ENCODE peak calls at places on chromosomes 6 and 20, in five cellular contexts. I, G, X, R and U are unnamed samples. For H3K4me1 and H3K9me3, the result is how much of the 10 kb centered on the place peaks cover.

GRCh38 chr6:1485678-1486077 is 96.3 kb downstream of the FOXF2 start:
- DNase-seq in I (peak), G (no peak), X (no peak), R (no peak), U (no peak)

GRCh38 chr20:9339708-9340107 is 174.7 kb upstream of the LAMP5 start:
- DNase-seq in I (no peak), G (no peak), X (no peak), R (no peak), U (no peak)

GRCh38 chr20:45970646-45971424 is 1.2 kb downstream of the ZNF335 start:
- DNase-seq in I (no peak), G (no peak), X (peak), R (peak), U (no peak)

GRCh38 chr6:18117136-18117535 is 5.3 kb downstream of the NHLRC1 start:
- DNase-seq in I (no peak), G (no peak), X (no peak), R (no peak), U (no peak)

GRCh38 chr6:52522151-52522626 is 54.7 kb downstream of the TRAM2 start:
- DNase-seq in I (no peak), G (no peak), X (no peak), R (peak), U (peak)

GRCh38 chr6:89385156-89385667 is 26.9 kb downstream of the RRAGD start:
- DNase-seq in I (no peak), G (no peak), X (no peak), R (no peak), U (no peak)

GRCh38 chr20:517221-517620 is 26.4 kb downstream of the CSNK2A1 start:
- DNase-seq in I (no peak), G (no peak), X (no peak), R (no peak), U (no peak)

GRCh38 chr6:151546941-151547659 is 53.3 kb downstream of the CCDC170 start:
- DNase-seq in I (no peak), G (no peak), X (no peak), R (no peak), U (no peak)

GRCh38 chr6:35377002-35377401 is 34.6 kb downstream of the PPARD start:
- DNase-seq in I (no peak), G (no peak), X (no peak), R (no peak), U (no peak)

GRCh38 chr6:115932481-115932880 is 128.2 kb downstream of the FRK start:
- DNase-seq in I (no peak), G (no peak), X (no peak), R (no peak), U (no peak)

GRCh38 chr6:1022719-1023118 is 289.2 kb upstream of the FOXQ1 start:
- DNase-seq in I (no peak), G (no peak), X (no peak), R (peak), U (no peak)

GRCh38 chr6:42045538-42046460 is 4.5 kb upstream of the TAF8 start:
- DNase-seq in I (peak), G (peak), X (peak), R (peak), U (peak)

GRCh38 chr6:42046491-42047219 is 3.7 kb upstream of the TAF8 start:
- DNase-seq in I (no peak), G (no peak), X (no peak), R (no peak), U (no peak)

GRCh38 chr6:42042108-42042507 is 8.2 kb upstream of the TAF8 start:
- DNase-seq in I (no peak), G (no peak), X (no peak), R (no peak), U (no peak)

GRCh38 chr6:42041131-42042055 is 8.9 kb upstream of the TAF8 start:
- DNase-seq in I (no peak), G (no peak), X (peak), R (no peak), U (peak)

GRCh38 chr6:42043787-42044475 is 6.4 kb upstream of the TAF8 start:
- DNase-seq in I (peak), G (peak), X (peak), R (peak), U (peak)
- H3K4me3 ChIP-seq in I (no peak), G (peak), X (peak), R (peak), U (no peak)

GRCh38 chr6:10196090-10196489 is 218.8 kb downstream of the TFAP2A start:
- DNase-seq in I (no peak), G (no peak), X (no peak), R (no peak), U (no peak)
- H3K4me1 ChIP-seq in I (under half), G (under half), X (under half), R (under half), U (under half)

GRCh38 chr6:28738396-28738765 is 185.4 kb downstream of the TRIM27 start:
- DNase-seq in I (no peak), G (no peak), X (no peak), R (no peak), U (no peak)

GRCh38 chr6:28737750-28738395 is 185.9 kb downstream of the TRIM27 start:
- DNase-seq in I (no peak), G (no peak), X (no peak), R (no peak), U (no peak)

GRCh38 chr6:28736121-28736520 is 187.7 kb downstream of the TRIM27 start:
- DNase-seq in I (no peak), G (no peak), X (no peak), R (no peak), U (no peak)

GRCh38 chr6:28732052-28732451 is 191.7 kb downstream of the TRIM27 start:
- DNase-seq in I (no peak), G (no peak), X (no peak), R (no peak), U (no peak)

DNA sequence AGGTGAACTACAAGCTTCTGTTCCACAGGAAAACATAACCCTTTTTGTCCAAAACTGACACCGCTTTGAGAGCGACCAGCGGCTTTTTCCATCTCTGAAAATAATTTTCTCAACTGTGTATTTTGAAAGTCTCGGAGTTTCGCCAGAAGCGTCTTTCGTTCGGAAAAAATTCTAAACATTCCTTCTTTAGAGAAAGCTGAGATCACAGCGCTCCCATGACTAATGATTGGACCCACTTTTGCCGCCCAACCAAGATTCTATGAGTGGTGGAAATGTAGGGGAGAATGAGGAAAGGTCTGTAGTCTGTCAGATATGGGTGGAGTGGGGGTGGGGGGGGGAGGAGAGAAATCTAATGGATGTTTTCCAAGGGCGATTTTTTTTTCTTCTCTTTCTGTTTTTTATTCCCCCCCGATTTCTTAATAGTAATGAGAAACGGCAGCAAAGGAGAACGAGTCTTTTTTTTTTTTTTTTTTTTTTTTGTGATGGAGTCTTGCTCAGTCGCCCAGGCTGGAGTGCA is 189.3 kb downstream of the TRIM27 start:
- DNase-seq in I (no peak), G (no peak), X (no peak), R (no peak), U (no peak)
- H3K9me3 ChIP-seq in I (under half), G (under half), X (under half), R (under half), U (under half)

DNA sequence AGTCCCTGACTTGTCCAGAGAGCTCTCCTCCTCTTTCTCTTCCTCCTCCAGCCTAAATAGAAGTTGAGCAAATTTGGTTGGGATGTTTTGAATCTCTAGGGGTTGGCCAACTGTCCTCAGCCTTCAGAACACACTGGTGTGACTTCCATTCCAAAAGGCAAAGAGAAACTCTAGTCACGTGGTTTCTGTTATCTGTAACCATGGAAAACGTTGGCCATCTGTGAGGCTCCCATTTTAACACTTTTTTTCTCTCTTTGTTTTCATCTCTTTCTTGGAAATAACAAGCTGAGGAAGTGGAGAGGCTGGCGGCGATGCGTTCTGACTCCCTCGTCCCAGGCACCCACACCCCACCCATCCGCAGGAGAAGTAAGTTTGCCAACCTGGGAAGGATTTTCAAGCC is 275.3 kb downstream of the TBC1D7 start:
- DNase-seq in I (no peak), G (no peak), X (no peak), R (no peak), U (peak)
- H3K4me3 ChIP-seq in I (no peak), G (no peak), X (no peak), R (no peak), U (peak)